ENCODE peak calls at places on chromosome 7, in ten cellular contexts. O is GM18507; W is activated CD8-positive, alpha-beta memory T cell treated with anti-CD3 and anti-CD28 coated beads, Interleukin-2, amount 50 U/mL, for 48 hours; D is T-helper 9 cell; H is COLO829; Y is amniotic epithelial cell; U is lower leg skin; J is NCI-H1092 treated with DMSO at 0.1 percent for 48 hours; M is hypothalamus; Q is iris pigment epithelial cell. S is an unnamed sample.

GRCh38 chr7:97499204-97499603 is 232.7 kb upstream of the TAC1 start:
- DNase-seq in O (peak), W (no peak), D (no peak), H (peak), Y (no peak), U (no peak), J (peak), M (no peak), Q (peak), S (no peak)

GRCh38 chr7:129295015-129295423 is 70.2 kb downstream of the AHCYL2 start:
- DNase-seq in O (no peak), W (no peak), D (no peak), H (peak), Y (peak), U (no peak), J (no peak), M (no peak), Q (peak), S (no peak)

GRCh38 chr7:37182011-37182478 is 266.6 kb downstream of the ELMO1 start:
- DNase-seq in O (peak), W (peak), D (peak), H (peak), Y (peak), U (peak), J (peak), M (peak), Q (peak), S (peak)

GRCh38 chr7:94129443-94130140 is 125.4 kb upstream of the BET1 start:
- DNase-seq in O (no peak), W (no peak), D (no peak), H (peak), Y (peak), U (no peak), J (no peak), M (no peak), Q (peak), S (no peak)

GRCh38 chr7:1901431-1902210 is 231.5 kb downstream of the ELFN1 start:
- DNase-seq in O (no peak), W (no peak), D (no peak), H (no peak), Y (no peak), U (no peak), J (no peak), M (no peak), Q (no peak), S (no peak)

GRCh38 chr7:23349484-23350157 is 50.5 kb downstream of the MALSU1 start:
- DNase-seq in O (no peak), W (no peak), D (no peak), H (peak), Y (peak), U (no peak), J (no peak), M (no peak), Q (peak), S (no peak)

GRCh38 chr7:101216860-101217387 is 457 bp downstream of the PLOD3 start:
- DNase-seq in O (no peak), W (no peak), D (no peak), H (no peak), Y (no peak), U (no peak), J (no peak), M (no peak), Q (no peak), S (no peak)

GRCh38 chr7:39589323-39590111 is 23.3 kb downstream of the YAE1 start:
- DNase-seq in O (no peak), W (peak), D (peak), H (peak), Y (peak), U (no peak), J (no peak), M (no peak), Q (peak), S (no peak)

GRCh38 chr7:26083113-26083512 is 68.9 kb upstream of the NFE2L3 start:
- DNase-seq in O (no peak), W (no peak), D (no peak), H (peak), Y (peak), U (no peak), J (no peak), M (no peak), Q (peak), S (no peak)

GRCh38 chr7:27096756-27097514 is 1.1 kb upstream of the HOXA1 start:
- DNase-seq in O (peak), W (no peak), D (no peak), H (no peak), Y (peak), U (no peak), J (peak), M (no peak), Q (no peak), S (no peak)

GRCh38 chr7:24864214-24864817 is 107.1 kb upstream of the GSDME start:
- DNase-seq in O (no peak), W (no peak), D (no peak), H (no peak), Y (no peak), U (no peak), J (no peak), M (no peak), Q (no peak), S (no peak)

GRCh38 chr7:22662031-22662430 is 65.0 kb upstream of the IL6 start:
- DNase-seq in O (no peak), W (no peak), D (no peak), H (no peak), Y (no peak), U (no peak), J (no peak), M (no peak), Q (no peak), S (no peak)

GRCh38 chr7:2015251-2015871 is 217.4 kb downstream of the MAD1L1 start:
- DNase-seq in O (no peak), W (no peak), D (no peak), H (no peak), Y (no peak), U (peak), J (no peak), M (no peak), Q (no peak), S (no peak)

GRCh38 chr7:150941351-150941982 is 36.7 kb downstream of the KCNH2 start:
- DNase-seq in O (no peak), W (no peak), D (no peak), H (no peak), Y (no peak), U (peak), J (no peak), M (no peak), Q (no peak), S (no peak)

GRCh38 chr7:135100856-135101255 is 47.0 kb upstream of the TMEM140 start:
- DNase-seq in O (no peak), W (no peak), D (no peak), H (peak), Y (no peak), U (no peak), J (no peak), M (no peak), Q (peak), S (no peak)

GRCh38 chr7:30995541-30995940 is 31.8 kb downstream of the GHRHR start:
- DNase-seq in O (no peak), W (no peak), D (no peak), H (no peak), Y (no peak), U (no peak), J (no peak), M (no peak), Q (no peak), S (no peak)

GRCh38 chr7:107939472-107940145 is 48.6 kb downstream of the DLD start:
- DNase-seq in O (no peak), W (no peak), D (no peak), H (no peak), Y (peak), U (peak), J (no peak), M (no peak), Q (peak), S (no peak)

GRCh38 chr7:108263364-108263951 is 133.3 kb upstream of the LAMB4 start:
- DNase-seq in O (no peak), W (no peak), D (no peak), H (no peak), Y (no peak), U (no peak), J (peak), M (no peak), Q (no peak), S (no peak)

GRCh38 chr7:88306590-88307048 is at the start of gene STEAP4:
- DNase-seq in O (no peak), W (no peak), D (no peak), H (no peak), Y (peak), U (peak), J (no peak), M (no peak), Q (peak), S (no peak)

GRCh38 chr7:24963218-24963617 is 16.8 kb downstream of the OSBPL3 start:
- DNase-seq in O (no peak), W (peak), D (no peak), H (no peak), Y (peak), U (no peak), J (no peak), M (no peak), Q (peak), S (peak)

GRCh38 chr7:81846398-81846797 is 76.6 kb upstream of the HGF start:
- DNase-seq in O (no peak), W (no peak), D (no peak), H (peak), Y (peak), U (no peak), J (no peak), M (no peak), Q (peak), S (no peak)

GRCh38 chr7:14765731-14766130 is 136.8 kb downstream of the DGKB start:
- DNase-seq in O (no peak), W (no peak), D (no peak), H (no peak), Y (no peak), U (no peak), J (peak), M (no peak), Q (no peak), S (no peak)

GRCh38 chr7:123624527-123625183 is 23.0 kb downstream of the ASB15 start:
- DNase-seq in O (peak), W (peak), D (peak), H (peak), Y (peak), U (no peak), J (no peak), M (no peak), Q (peak), S (peak)

GRCh38 chr7:152081088-152081487 is 55.6 kb downstream of the GALNT11 start:
- DNase-seq in O (no peak), W (no peak), D (no peak), H (peak), Y (no peak), U (no peak), J (no peak), M (no peak), Q (peak), S (no peak)

GRCh38 chr7:844043-844442 is 11.8 kb downstream of the SUN1 start:
- DNase-seq in O (no peak), W (no peak), D (no peak), H (no peak), Y (no peak), U (no peak), J (no peak), M (no peak), Q (no peak), S (no peak)

GRCh38 chr7:33050425-33051318 is 11.9 kb downstream of the NT5C3A start:
- DNase-seq in O (no peak), W (no peak), D (no peak), H (no peak), Y (peak), U (no peak), J (peak), M (no peak), Q (peak), S (no peak)

GRCh38 chr7:5773661-5774086 is 7.8 kb downstream of the RNF216 start:
- DNase-seq in O (no peak), W (peak), D (no peak), H (peak), Y (peak), U (no peak), J (no peak), M (no peak), Q (peak), S (no peak)

GRCh38 chr7:99624487-99624886 is 7.7 kb downstream of the ZSCAN25 start:
- DNase-seq in O (no peak), W (peak), D (peak), H (no peak), Y (no peak), U (peak), J (no peak), M (no peak), Q (no peak), S (no peak)

GRCh38 chr7:4470246-4470645 is 211.8 kb upstream of the FOXK1 start:
- DNase-seq in O (no peak), W (no peak), D (no peak), H (no peak), Y (no peak), U (no peak), J (no peak), M (no peak), Q (no peak), S (no peak)

GRCh38 chr7:4815609-4816418 is 40.4 kb downstream of the AP5Z1 start:
- DNase-seq in O (no peak), W (no peak), D (no peak), H (no peak), Y (no peak), U (no peak), J (no peak), M (no peak), Q (no peak), S (no peak)

GRCh38 chr7:23020742-23021401 is 6.9 kb upstream of the HYCC1 start:
- DNase-seq in O (no peak), W (peak), D (no peak), H (no peak), Y (peak), U (no peak), J (no peak), M (no peak), Q (peak), S (no peak)

GRCh38 chr7:30771859-30772429 is 727 bp downstream of the MINDY4 start:
- DNase-seq in O (no peak), W (peak), D (no peak), H (peak), Y (no peak), U (no peak), J (peak), M (no peak), Q (no peak), S (no peak)

GRCh38 chr7:141280100-141280499 is 206.2 kb downstream of the TMEM178B start:
- DNase-seq in O (no peak), W (no peak), D (no peak), H (no peak), Y (no peak), U (no peak), J (peak), M (no peak), Q (no peak), S (no peak)

GRCh38 chr7:128366290-128366689 is 4.8 kb upstream of the PRRT4 start:
- DNase-seq in O (no peak), W (no peak), D (no peak), H (no peak), Y (no peak), U (no peak), J (no peak), M (no peak), Q (no peak), S (no peak)

GRCh38 chr7:43199761-43200160 is 87.3 kb downstream of the HECW1 start:
- DNase-seq in O (no peak), W (no peak), D (no peak), H (no peak), Y (no peak), U (no peak), J (no peak), M (no peak), Q (peak), S (no peak)

GRCh38 chr7:17624379-17624778 is 315.9 kb downstream of the SNX13 start:
- DNase-seq in O (no peak), W (no peak), D (no peak), H (no peak), Y (no peak), U (no peak), J (no peak), M (no peak), Q (no peak), S (no peak)

GRCh38 chr7:41162612-41163011 is 540.3 kb downstream of the INHBA start:
- DNase-seq in O (no peak), W (no peak), D (no peak), H (no peak), Y (peak), U (no peak), J (no peak), M (no peak), Q (peak), S (no peak)

GRCh38 chr7:117762055-117762454 is 111.2 kb downstream of the CTTNBP2 start:
- DNase-seq in O (no peak), W (no peak), D (no peak), H (no peak), Y (no peak), U (no peak), J (no peak), M (no peak), Q (no peak), S (no peak)

GRCh38 chr7:73512018-73512780 is 9.9 kb downstream of the BAZ1B start:
- DNase-seq in O (no peak), W (no peak), D (no peak), H (no peak), Y (no peak), U (no peak), J (no peak), M (no peak), Q (no peak), S (no peak)

S was measured in activated B cell treated with CpG ODN at 0.5 μM for 24 hours.